ENCODE peak calls at places on chromosomes 5 and 9, in five cellular contexts. W, U, Y, D and L are unnamed samples.

GRCh38 chr9:88197016-88197415 is 58.7 kb upstream of the SPATA31C2 start:
- DNase-seq in W (peak), D (no peak), Y (no peak), U (peak), L (no peak)

GRCh38 chr5:14190194-14191164 is 47.3 kb downstream of the TRIO start:
- DNase-seq in D (no peak), U (peak), W (no peak), Y (peak), L (no peak)

GRCh38 chr5:82639393-82640144 is 361.4 kb upstream of the RPS23 start:
- DNase-seq in W (no peak), U (peak), D (no peak), Y (no peak), L (no peak)

GRCh38 chr5:139140631-139141071 is 57.5 kb downstream of the SIL1 start:
- DNase-seq in W (peak), U (no peak), Y (no peak), D (no peak), L (no peak)

GRCh38 chr9:18638448-18639249 is 164.7 kb downstream of the ADAMTSL1 start:
- DNase-seq in Y (no peak), D (no peak), U (peak), W (no peak), L (no peak)

GRCh38 chr5:30453168-30453567 is 740.3 kb upstream of the CDH6 start:
- DNase-seq in D (no peak), U (no peak), W (no peak), Y (no peak), L (no peak)

GRCh38 chr9:126791406-126792230 is 13.2 kb upstream of the ZBTB43 start:
- DNase-seq in D (no peak), Y (peak), W (no peak), U (peak), L (no peak)

GRCh38 chr9:28598396-28598795 is 1025.1 kb upstream of the C9orf72 start:
- DNase-seq in Y (no peak), W (peak), D (no peak), U (peak), L (no peak)